ENCODE peak calls at places on chromosomes 11 and 22, in six cellular contexts. One of them, this sample, is unnamed.

GRCh38 chr11:61141601-61142028 is 19.6 kb downstream of the VPS37C start:
- DNase-seq in endothelial cell of umbilical vein: no peak
- DNase-seq in A549: no peak
- DNase-seq in K562: peak
- DNase-seq in GM12878: no peak
- DNase-seq in HepG2: no peak
- DNase-seq in this sample: no peak

GRCh38 chr22:27260087-27260730 is 541.3 kb downstream of the MN1 start:
- DNase-seq in endothelial cell of umbilical vein: no peak
- DNase-seq in A549: no peak
- DNase-seq in K562: no peak
- DNase-seq in GM12878: no peak
- DNase-seq in HepG2: no peak
- DNase-seq in this sample: no peak

GRCh38 chr11:2091786-2092463 is 47.3 kb downstream of the IGF2 start:
- DNase-seq in endothelial cell of umbilical vein: no peak
- DNase-seq in A549: no peak
- DNase-seq in K562: no peak
- DNase-seq in GM12878: no peak
- DNase-seq in HepG2: no peak
- DNase-seq in this sample: no peak

GRCh38 chr11:76805206-76805913 is 22.2 kb downstream of the TSKU start:
- DNase-seq in endothelial cell of umbilical vein: no peak
- DNase-seq in A549: no peak
- DNase-seq in K562: peak
- DNase-seq in GM12878: no peak
- DNase-seq in HepG2: no peak
- DNase-seq in this sample: no peak

GRCh38 chr11:107769189-107769588 is 57.3 kb upstream of the SLN start:
- DNase-seq in endothelial cell of umbilical vein: no peak
- DNase-seq in A549: no peak
- DNase-seq in K562: no peak
- DNase-seq in GM12878: no peak
- DNase-seq in HepG2: peak
- DNase-seq in this sample: no peak

GRCh38 chr11:113189909-113190667 is 124.3 kb upstream of the TTC12 start:
- DNase-seq in endothelial cell of umbilical vein: no peak
- DNase-seq in A549: peak
- DNase-seq in K562: peak
- DNase-seq in GM12878: no peak
- DNase-seq in HepG2: no peak
- DNase-seq in this sample: peak

GRCh38 chr11:121321614-121322243 is 29.2 kb downstream of the SC5D start:
- DNase-seq in endothelial cell of umbilical vein: no peak
- DNase-seq in A549: no peak
- DNase-seq in K562: no peak
- DNase-seq in GM12878: no peak
- DNase-seq in HepG2: no peak
- DNase-seq in this sample: peak

GRCh38 chr22:38067771-38068360 is 10.7 kb downstream of the PICK1 start:
- DNase-seq in endothelial cell of umbilical vein: no peak
- DNase-seq in A549: no peak
- DNase-seq in K562: no peak
- DNase-seq in GM12878: no peak
- DNase-seq in HepG2: no peak
- DNase-seq in this sample: peak

GRCh38 chr22:46214616-46215015 is 35.5 kb downstream of the CDPF1 start:
- DNase-seq in endothelial cell of umbilical vein: no peak
- DNase-seq in A549: no peak
- DNase-seq in K562: no peak
- DNase-seq in GM12878: no peak
- DNase-seq in HepG2: no peak
- DNase-seq in this sample: no peak

GRCh38 chr22:42376721-42377177 is 55.5 kb downstream of the NFAM1 start:
- DNase-seq in endothelial cell of umbilical vein: no peak
- DNase-seq in A549: no peak
- DNase-seq in K562: peak
- DNase-seq in GM12878: no peak
- DNase-seq in HepG2: no peak
- DNase-seq in this sample: no peak

GRCh38 chr11:20162824-20163777 is 2.8 kb upstream of the DBX1 start:
- DNase-seq in endothelial cell of umbilical vein: peak
- DNase-seq in A549: no peak
- DNase-seq in K562: no peak
- DNase-seq in GM12878: no peak
- DNase-seq in HepG2: no peak
- DNase-seq in this sample: no peak

GRCh38 chr22:30159561-30160353 is 79.5 kb downstream of the HORMAD2 start:
- DNase-seq in endothelial cell of umbilical vein: peak
- DNase-seq in A549: peak
- DNase-seq in K562: no peak
- DNase-seq in GM12878: no peak
- DNase-seq in HepG2: peak
- DNase-seq in this sample: no peak

GRCh38 chr22:19888131-19888746 is 33.6 kb upstream of the GNB1L start:
- DNase-seq in endothelial cell of umbilical vein: no peak
- DNase-seq in A549: no peak
- DNase-seq in K562: no peak
- DNase-seq in GM12878: no peak
- DNase-seq in HepG2: no peak
- DNase-seq in this sample: no peak

GRCh38 chr22:47094861-47095330 is 332.4 kb downstream of the TBC1D22A start:
- DNase-seq in endothelial cell of umbilical vein: no peak
- DNase-seq in A549: no peak
- DNase-seq in K562: no peak
- DNase-seq in GM12878: no peak
- DNase-seq in HepG2: no peak
- DNase-seq in this sample: no peak

GRCh38 chr11:79291948-79292347 is 148.9 kb downstream of the TENM4 start:
- DNase-seq in endothelial cell of umbilical vein: no peak
- DNase-seq in A549: no peak
- DNase-seq in K562: no peak
- DNase-seq in GM12878: no peak
- DNase-seq in HepG2: no peak
- DNase-seq in this sample: peak

GRCh38 chr11:14644396-14645246 is 1.0 kb downstream of the PDE3B start:
- DNase-seq in endothelial cell of umbilical vein: peak
- DNase-seq in A549: peak
- DNase-seq in K562: peak
- DNase-seq in GM12878: no peak
- DNase-seq in HepG2: peak
- DNase-seq in this sample: peak

GRCh38 chr22:37611202-37611601 is 2.6 kb downstream of the GGA1 start:
- DNase-seq in endothelial cell of umbilical vein: no peak
- DNase-seq in A549: no peak
- DNase-seq in K562: no peak
- DNase-seq in GM12878: no peak
- DNase-seq in HepG2: no peak
- DNase-seq in this sample: no peak

GRCh38 chr11:112024778-112025678 is at the start of gene DLAT:
- DNase-seq in endothelial cell of umbilical vein: peak
- DNase-seq in A549: peak
- DNase-seq in K562: peak
- DNase-seq in GM12878: peak
- DNase-seq in HepG2: peak
- DNase-seq in this sample: peak

GRCh38 chr11:112024178-112024777 is 930 bp upstream of the DLAT start:
- DNase-seq in endothelial cell of umbilical vein: no peak
- DNase-seq in A549: no peak
- DNase-seq in K562: peak
- DNase-seq in GM12878: no peak
- DNase-seq in HepG2: no peak
- DNase-seq in this sample: peak

GRCh38 chr11:112019066-112019465 is 6.1 kb upstream of the DLAT start:
- DNase-seq in endothelial cell of umbilical vein: no peak
- DNase-seq in A549: no peak
- DNase-seq in K562: no peak
- DNase-seq in GM12878: no peak
- DNase-seq in HepG2: no peak
- DNase-seq in this sample: no peak

GRCh38 chr11:112025682-112026081 is 474 bp downstream of the DLAT start:
- DNase-seq in endothelial cell of umbilical vein: peak
- DNase-seq in A549: peak
- DNase-seq in K562: no peak
- DNase-seq in GM12878: no peak
- DNase-seq in HepG2: peak
- DNase-seq in this sample: peak

GRCh38 chr11:112023104-112023503 is 2.1 kb upstream of the DLAT start:
- DNase-seq in endothelial cell of umbilical vein: no peak
- DNase-seq in A549: no peak
- DNase-seq in K562: no peak
- DNase-seq in GM12878: no peak
- DNase-seq in HepG2: peak
- DNase-seq in this sample: peak
- TF ChIP-seq CTCF in endothelial cell of umbilical vein: no peak
- TF ChIP-seq CTCF in A549: no peak
- TF ChIP-seq CTCF in K562: peak
- TF ChIP-seq CTCF in GM12878: no peak
- TF ChIP-seq CTCF in HepG2: peak
- TF ChIP-seq CTCF in this sample: peak

DNA sequence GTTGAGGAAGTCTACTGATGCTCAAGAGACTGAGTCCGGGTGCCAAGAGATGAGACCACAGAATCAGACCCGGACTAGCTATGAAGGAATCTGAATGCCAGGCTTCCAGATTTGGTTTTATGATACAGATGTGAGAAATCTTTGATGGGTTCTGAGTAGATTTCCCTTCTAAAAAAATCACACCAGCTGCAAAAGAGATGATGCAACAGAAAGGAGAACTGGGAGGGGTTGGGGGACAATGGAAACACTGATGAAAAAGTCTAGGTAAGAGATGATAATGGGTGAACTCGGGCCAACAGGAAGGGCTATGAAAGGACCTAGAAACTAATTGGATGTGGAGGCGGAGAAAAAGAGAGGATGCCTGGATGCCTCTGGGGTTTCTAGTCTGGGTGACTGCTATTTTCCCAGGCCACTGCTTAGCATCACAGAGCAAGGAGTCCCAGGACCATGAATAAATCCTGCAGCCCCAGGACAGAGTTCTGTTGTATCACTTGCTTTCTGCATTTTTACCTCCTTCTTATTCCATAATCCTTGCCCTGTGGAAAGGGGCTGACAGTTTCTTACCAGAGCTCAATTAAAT is 115.4 kb upstream of the SEZ6L start:
- DNase-seq in endothelial cell of umbilical vein: no peak
- DNase-seq in A549: no peak
- DNase-seq in K562: no peak
- DNase-seq in GM12878: no peak
- DNase-seq in HepG2: no peak
- DNase-seq in this sample: no peak
- TF ChIP-seq MYC in endothelial cell of umbilical vein: no peak
- TF ChIP-seq MYC in A549: no peak
- TF ChIP-seq MYC in K562: no peak
- TF ChIP-seq MYC in GM12878: no peak
- TF ChIP-seq MYC in HepG2: no peak
- TF ChIP-seq MYC in this sample: no peak

GRCh38 chr11:46161201-46161600 is 39.9 kb upstream of the PHF21A start:
- DNase-seq in endothelial cell of umbilical vein: no peak
- DNase-seq in A549: no peak
- DNase-seq in K562: no peak
- DNase-seq in GM12878: no peak
- DNase-seq in HepG2: no peak
- DNase-seq in this sample: no peak

GRCh38 chr11:46159694-46160093 is 38.4 kb upstream of the PHF21A start:
- DNase-seq in endothelial cell of umbilical vein: no peak
- DNase-seq in A549: no peak
- DNase-seq in K562: no peak
- DNase-seq in GM12878: no peak
- DNase-seq in HepG2: no peak
- DNase-seq in this sample: no peak

GRCh38 chr11:46162700-46163099 is 41.4 kb upstream of the PHF21A start:
- DNase-seq in endothelial cell of umbilical vein: no peak
- DNase-seq in A549: no peak
- DNase-seq in K562: no peak
- DNase-seq in GM12878: peak
- DNase-seq in HepG2: no peak
- DNase-seq in this sample: no peak

DNA sequence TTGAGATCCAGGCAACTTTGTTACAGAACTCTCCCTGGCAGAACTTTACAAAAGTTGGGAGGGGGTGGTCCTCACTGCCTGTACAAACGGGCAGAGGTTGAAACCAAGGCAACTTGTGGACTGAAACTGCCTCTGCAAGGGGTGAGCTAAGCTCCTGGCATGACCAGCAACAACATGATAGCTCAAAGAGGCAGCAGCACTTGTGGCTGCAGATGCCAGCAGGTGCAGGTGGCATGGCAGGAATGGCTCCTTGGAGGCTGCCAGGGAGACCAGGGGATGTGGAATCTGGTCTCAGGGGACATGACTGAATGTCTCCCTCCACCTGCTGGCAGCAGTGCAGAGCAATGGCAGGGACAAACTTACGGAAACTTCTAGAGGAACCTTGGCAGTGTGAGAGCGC is 38.8 kb upstream of the PHF21A start:
- DNase-seq in endothelial cell of umbilical vein: no peak
- DNase-seq in A549: no peak
- DNase-seq in K562: no peak
- DNase-seq in GM12878: no peak
- DNase-seq in HepG2: no peak
- DNase-seq in this sample: no peak
- TF ChIP-seq CTCF in endothelial cell of umbilical vein: no peak
- TF ChIP-seq CTCF in A549: no peak
- TF ChIP-seq CTCF in K562: no peak
- TF ChIP-seq CTCF in GM12878: no peak
- TF ChIP-seq CTCF in HepG2: peak
- TF ChIP-seq CTCF in this sample: no peak

GRCh38 chr11:35791088-35791958 is 128.7 kb downstream of the TRIM44 start:
- DNase-seq in endothelial cell of umbilical vein: no peak
- DNase-seq in A549: no peak
- DNase-seq in K562: no peak
- DNase-seq in GM12878: no peak
- DNase-seq in HepG2: no peak
- DNase-seq in this sample: no peak
- TF ChIP-seq MYC in endothelial cell of umbilical vein: no peak
- TF ChIP-seq MYC in A549: no peak
- TF ChIP-seq MYC in K562: no peak
- TF ChIP-seq MYC in GM12878: no peak
- TF ChIP-seq MYC in HepG2: no peak
- TF ChIP-seq MYC in this sample: no peak